ENCODE peak calls at places on chromosomes 4 and X, in six cellular contexts. B is substantia nigra; F is occipital lobe; K is EL; U is SJSA1; N is stimulated activated CD8-positive, alpha-beta memory T cell treated with anti-CD3 and anti-CD28 coated beads, Interleukin-12 subunit alpha, Interleukin-12 subunit beta, amount 100 ng/mL, for 1 hour. S is an unnamed sample.

GRCh38 chrX:15202458-15203177 is 67.3 kb downstream of the ASB9 start:
- DNase-seq in B (no peak), F (no peak), K (peak), U (peak), N (no peak), S (no peak)

GRCh38 chr4:68469482-68469881 is 22.2 kb downstream of the TMPRSS11E start:
- DNase-seq in B (no peak), F (no peak), K (no peak), U (no peak), N (no peak), S (no peak)

GRCh38 chr4:182776376-182777058 is 140.7 kb downstream of the DCTD start:
- DNase-seq in B (no peak), F (no peak), K (no peak), U (no peak), N (no peak), S (no peak)

GRCh38 chrX:131225078-131225477 is 64.0 kb downstream of the IGSF1 start:
- DNase-seq in B (no peak), F (no peak), K (no peak), U (no peak), N (no peak), S (no peak)

GRCh38 chrX:8042304-8042703 is 115.1 kb upstream of the PNPLA4 start:
- DNase-seq in B (no peak), F (no peak), K (no peak), U (no peak), N (no peak), S (no peak)

GRCh38 chrX:53445977-53446376 is 11.8 kb upstream of the HSD17B10 start:
- DNase-seq in B (no peak), F (no peak), K (peak), U (no peak), N (no peak), S (peak)

GRCh38 chr4:134072137-134072536 is 129.5 kb downstream of the PABPC4L start:
- DNase-seq in B (no peak), F (no peak), K (no peak), U (no peak), N (no peak), S (no peak)

GRCh38 chrX:70052895-70053615 is 3.3 kb upstream of the AWAT2 start:
- DNase-seq in B (no peak), F (no peak), K (no peak), U (no peak), N (no peak), S (no peak)

GRCh38 chr4:71133491-71133890 is 140.0 kb downstream of the DCK start:
- DNase-seq in B (no peak), F (no peak), K (peak), U (no peak), N (no peak), S (no peak)

GRCh38 chr4:56768772-56769171 is 52.7 kb downstream of the SPINK2 start:
- DNase-seq in B (no peak), F (no peak), K (no peak), U (no peak), N (no peak), S (no peak)

GRCh38 chr4:122827258-122827887 is 742 bp downstream of the FGF2 start:
- DNase-seq in B (no peak), F (no peak), K (peak), U (peak), N (no peak), S (peak)

GRCh38 chr4:137509855-137510282 is 22.4 kb downstream of the PCDH18 start:
- DNase-seq in B (no peak), F (no peak), K (no peak), U (no peak), N (no peak), S (no peak)

GRCh38 chrX:7889138-7889537 is 38.1 kb downstream of the PNPLA4 start:
- DNase-seq in B (no peak), F (no peak), K (peak), U (no peak), N (no peak), S (no peak)

GRCh38 chr4:145847764-145848163 is 90.9 kb downstream of the ZNF827 start:
- DNase-seq in B (no peak), F (no peak), K (no peak), U (no peak), N (no peak), S (no peak)

GRCh38 chrX:149962859-149963757 is 24.8 kb upstream of the EOLA2 start:
- DNase-seq in B (peak), F (peak), K (peak), U (peak), N (no peak), S (no peak)

GRCh38 chr4:38865445-38865844 is 2.2 kb upstream of the FAM114A1 start:
- DNase-seq in B (no peak), F (no peak), K (no peak), U (no peak), N (no peak), S (no peak)

GRCh38 chr4:99845179-99845578 is 28.6 kb downstream of the DAPP1 start:
- DNase-seq in B (no peak), F (no peak), K (no peak), U (no peak), N (no peak), S (no peak)

GRCh38 chr4:10115271-10115656 is 1.3 kb downstream of the WDR1 start:
- DNase-seq in B (no peak), F (no peak), K (peak), U (no peak), N (no peak), S (no peak)

GRCh38 chrX:136906921-136907510 is 26.5 kb upstream of the RBMX start:
- DNase-seq in B (no peak), F (no peak), K (no peak), U (no peak), N (no peak), S (no peak)

GRCh38 chrX:100990139-100990538 is 20.6 kb downstream of the ARL13A start:
- DNase-seq in B (no peak), F (no peak), K (no peak), U (no peak), N (no peak), S (no peak)

GRCh38 chr4:36551697-36552214 is 270.3 kb downstream of the DTHD1 start:
- DNase-seq in B (no peak), F (no peak), K (no peak), U (no peak), N (no peak), S (no peak)

GRCh38 chr4:80097395-80098177 is 24.6 kb upstream of the ANTXR2 start:
- DNase-seq in B (no peak), F (no peak), K (peak), U (no peak), N (no peak), S (peak)

GRCh38 chr4:107349732-107350131 is 313.6 kb upstream of the DKK2 start:
- DNase-seq in B (no peak), F (no peak), K (no peak), U (no peak), N (no peak), S (no peak)

GRCh38 chr4:70759627-70760026 is 37.9 kb downstream of the RUFY3 start:
- DNase-seq in B (no peak), F (no peak), K (no peak), U (no peak), N (no peak), S (no peak)

GRCh38 chrX:71906133-71906532 is 4.5 kb upstream of the NHSL2 start:
- DNase-seq in B (no peak), F (no peak), K (no peak), U (no peak), N (no peak), S (no peak)

GRCh38 chr4:121726642-121727268 is 30.0 kb upstream of the ANXA5 start:
- DNase-seq in B (no peak), F (no peak), K (peak), U (no peak), N (no peak), S (no peak)

GRCh38 chrX:104662694-104663093 is 96.7 kb downstream of the IL1RAPL2 start:
- DNase-seq in B (no peak), F (no peak), K (no peak), U (no peak), N (no peak), S (no peak)

GRCh38 chrX:139246295-139246694 is 284.2 kb upstream of the F9 start:
- DNase-seq in B (no peak), F (no peak), K (no peak), U (no peak), N (no peak), S (no peak)

GRCh38 chr4:168715889-168716288 is 219.0 kb downstream of the PALLD start:
- DNase-seq in B (no peak), F (no peak), K (no peak), U (no peak), N (no peak), S (no peak)

GRCh38 chr4:128350449-128351045 is 62.9 kb upstream of the PGRMC2 start:
- DNase-seq in B (no peak), F (no peak), K (no peak), U (no peak), N (no peak), S (no peak)

GRCh38 chr4:110119880-110120279 is 78.5 kb downstream of the ELOVL6 start:
- DNase-seq in B (no peak), F (no peak), K (peak), U (no peak), N (no peak), S (no peak)

GRCh38 chr4:37480509-37480908 is 205.7 kb downstream of the RELL1 start:
- DNase-seq in B (no peak), F (no peak), K (no peak), U (no peak), N (no peak), S (no peak)

S was measured in mucosa of descending colon.